ENCODE peak calls at places on chromosomes 16 and 17, in four cellular contexts. H, V, R and N are unnamed samples.

GRCh38 chr17:73799781-73800627 is 155.8 kb upstream of the SDK2 start:
- DNase-seq in V (no peak), H (no peak), R (no peak), N (peak; percentile 69)

GRCh38 chr16:87406495-87407088 is 14.5 kb downstream of the MAP1LC3B start:
- DNase-seq in R (no peak), V (no peak), H (no peak), N (no peak)

GRCh38 chr17:7988750-7989178 is 13.7 kb upstream of the GUCY2D start:
- DNase-seq in R (peak; percentile 31), H (peak; percentile 77), V (peak; percentile 82), N (peak; percentile 77)

GRCh38 chr17:55990332-55991006 is 162.8 kb upstream of the ANKFN1 start:
- DNase-seq in R (no peak), V (no peak), H (no peak), N (no peak)

GRCh38 chr16:1494711-1495110 is 1.6 kb downstream of the TELO2 start:
- DNase-seq in R (no peak), H (no peak), V (peak; percentile 22), N (no peak)

GRCh38 chr17:80961931-80962330 is 29.7 kb upstream of the CHMP6 start:
- DNase-seq in V (no peak), R (no peak), H (no peak), N (no peak)

GRCh38 chr17:38907930-38908675 is 17.3 kb upstream of the LASP1NB start:
- DNase-seq in V (no peak), R (no peak), H (no peak), N (peak; percentile 8)

GRCh38 chr16:57616871-57617270 is 11.6 kb upstream of the ADGRG1 start:
- DNase-seq in R (no peak), H (no peak), V (no peak), N (no peak)

GRCh38 chr17:29100296-29100695 is 57.4 kb downstream of the PIPOX start:
- DNase-seq in R (no peak), H (no peak), V (no peak), N (no peak)

GRCh38 chr16:50293041-50293783 is 26.9 kb downstream of the ADCY7 start:
- DNase-seq in V (no peak), R (no peak), H (no peak), N (no peak)

GRCh38 chr17:7587420-7587786 is 2.5 kb downstream of the SOX15 start:
- DNase-seq in H (no peak), V (peak; percentile 96), R (no peak), N (peak; percentile 75)

GRCh38 chr17:76273435-76273921 is 8.3 kb downstream of the UBALD2 start:
- DNase-seq in H (no peak), R (no peak), V (no peak), N (no peak)

GRCh38 chr17:59492091-59492451 is 73.3 kb upstream of the DHX40 start:
- DNase-seq in H (no peak), V (no peak), R (no peak), N (no peak)

GRCh38 chr16:19393226-19394074 is 24.2 kb upstream of the TMC5 start:
- DNase-seq in R (no peak), H (no peak), V (no peak), N (peak; percentile 89)

GRCh38 chr16:78210305-78210704 is 110.9 kb downstream of the WWOX start:
- DNase-seq in H (no peak), V (no peak), R (no peak), N (peak; percentile 95)

GRCh38 chr17:63881935-63882601 is at the start of gene GH2:
- DNase-seq in H (peak; percentile 46), V (peak; percentile 36), R (no peak), N (peak; percentile 57)

GRCh38 chr17:55320594-55321506 is 56.1 kb downstream of the HLF start:
- DNase-seq in R (no peak), V (no peak), H (no peak), N (peak; percentile 85)

GRCh38 chr16:11374255-11374654 is 29.0 kb downstream of the RMI2 start:
- DNase-seq in V (no peak), R (no peak), H (no peak), N (no peak)

GRCh38 chr16:12485425-12485824 is 318.3 kb downstream of the CPPED1 start:
- DNase-seq in V (no peak), R (no peak), H (no peak), N (no peak)

GRCh38 chr17:8673621-8674020 is 43.1 kb upstream of the MYH10 start:
- DNase-seq in H (no peak), V (peak; percentile 69), R (no peak), N (no peak)

GRCh38 chr17:55540414-55541091 is 29.3 kb upstream of the SMIM36 start:
- DNase-seq in R (no peak), V (peak; percentile 29), H (no peak), N (peak; percentile 77)

GRCh38 chr17:77944390-77945222 is 13.9 kb upstream of the TNRC6C start:
- DNase-seq in H (no peak), V (peak; percentile 9), R (peak; percentile 59), N (no peak)

GRCh38 chr16:56294014-56294413 is 102.7 kb downstream of the GNAO1 start:
- DNase-seq in V (no peak), H (no peak), R (no peak), N (no peak)

GRCh38 chr17:39704821-39705551 is 5.1 kb downstream of the ERBB2 start:
- DNase-seq in H (no peak), V (peak; percentile 49), R (no peak), N (no peak)

GRCh38 chr17:27539794-27540193 is 83.5 kb downstream of the KSR1 start:
- DNase-seq in V (no peak), R (no peak), H (no peak), N (no peak)

GRCh38 chr16:62903961-62904502 is 867.8 kb upstream of the CDH8 start:
- DNase-seq in R (no peak), V (no peak), H (no peak), N (no peak)

GRCh38 chr16:30011505-30012480 is 966 bp upstream of the DOC2A start:
- DNase-seq in V (no peak), R (no peak), H (no peak), N (no peak)

GRCh38 chr17:44221072-44221861 is 1.8 kb upstream of the UBTF start:
- DNase-seq in R (peak; percentile 75), H (peak; percentile 74), V (peak; percentile 78), N (peak; percentile 62)

GRCh38 chr16:67014641-67015315 is 14.2 kb upstream of the CBFB start:
- DNase-seq in V (no peak), H (no peak), R (no peak), N (no peak)

GRCh38 chr16:72829846-72830620 is 217.9 kb downstream of the ZFHX3 start:
- DNase-seq in H (no peak), R (no peak), V (no peak), N (no peak)

GRCh38 chr17:33647976-33648375 is 354.9 kb upstream of the ASIC2 start:
- DNase-seq in V (peak; percentile 18), H (no peak), R (no peak), N (peak; percentile 15)

GRCh38 chr16:86289907-86290306 is 220.4 kb upstream of the FOXF1 start:
- DNase-seq in R (no peak), H (no peak), V (no peak), N (no peak)

GRCh38 chr17:17906418-17907215 is 65.6 kb downstream of the TOM1L2 start:
- DNase-seq in R (no peak), H (no peak), V (peak; percentile 47), N (no peak)

GRCh38 chr17:65813306-65813705 is 251.9 kb upstream of the AXIN2 start:
- DNase-seq in H (no peak), V (peak; percentile 79), R (no peak), N (no peak)

GRCh38 chr16:63617990-63618763 is 1503.7 kb downstream of the CDH11 start:
- DNase-seq in H (no peak), V (no peak), R (no peak), N (peak; percentile 17)

GRCh38 chr17:12627177-12627629 is 38.5 kb upstream of the MYOCD start:
- DNase-seq in V (peak; percentile 81), H (no peak), R (no peak), N (peak; percentile 98)

GRCh38 chr17:77120866-77121265 is 19.9 kb upstream of the SEC14L1 start:
- DNase-seq in R (no peak), V (no peak), H (no peak), N (no peak)

GRCh38 chr17:31509805-31510177 is 118.3 kb downstream of the RAB11FIP4 start:
- DNase-seq in R (no peak), V (no peak), H (no peak), N (no peak)

GRCh38 chr16:72786606-72787005 is 261.3 kb downstream of the ZFHX3 start:
- DNase-seq in R (no peak), V (no peak), H (no peak), N (no peak)